ENCODE peak calls at places on chromosomes 5 and 9, in five cellular contexts. H is MM.1S; A is CD8-positive, alpha-beta T cell; S is left ventricle myocardium inferior; B is AG04450. E is an unnamed sample.

GRCh38 chr5:99141534-99142135 is 212.8 kb upstream of the CHD1 start:
- DNase-seq in H (no peak), B (no peak), S (no peak), A (no peak), E (no peak)

GRCh38 chr5:157729858-157730257 is 1.4 kb upstream of the THG1L start:
- DNase-seq in H (peak), S (no peak), A (no peak), B (no peak), E (no peak)

GRCh38 chr9:112361602-112362001 is 18.3 kb upstream of the HSDL2 start:
- DNase-seq in B (no peak), H (peak), A (no peak), S (no peak), E (no peak)

GRCh38 chr9:124840300-124840833 is 12.9 kb upstream of the WDR38 start:
- DNase-seq in S (no peak), A (no peak), B (no peak), H (no peak), E (no peak)

GRCh38 chr5:143405063-143405746 is 1.7 kb upstream of the NR3C1 start:
- DNase-seq in S (peak), B (peak), A (peak), H (peak), E (peak)

GRCh38 chr9:36320457-36320856 is 62.2 kb upstream of the GNE start:
- DNase-seq in A (no peak), S (no peak), H (no peak), B (no peak), E (no peak)

GRCh38 chr5:154712518-154713437 is 42.4 kb upstream of the LARP1 start:
- DNase-seq in H (no peak), B (no peak), A (no peak), S (no peak), E (no peak)

GRCh38 chr5:89994266-89994665 is 415.3 kb downstream of the CETN3 start:
- DNase-seq in H (no peak), A (no peak), S (no peak), B (no peak), E (no peak)

GRCh38 chr5:60586307-60586901 is 113.6 kb downstream of the DEPDC1B start:
- DNase-seq in S (no peak), H (peak), A (no peak), B (no peak), E (no peak)

GRCh38 chr9:8845376-8845775 is 1045.8 kb upstream of the DMAC1 start:
- DNase-seq in A (no peak), B (no peak), H (no peak), S (peak), E (no peak)

GRCh38 chr5:148976569-148977321 is 86.1 kb downstream of the SH3TC2 start:
- DNase-seq in S (no peak), B (no peak), H (no peak), A (no peak), E (no peak)

GRCh38 chr5:88686077-88686541 is 196.9 kb downstream of the MEF2C start:
- DNase-seq in A (no peak), B (no peak), H (no peak), S (no peak), E (no peak)

GRCh38 chr5:179273441-179274145 is 71.7 kb downstream of the ADAMTS2 start:
- DNase-seq in H (no peak), A (no peak), S (no peak), B (no peak), E (no peak)

GRCh38 chr5:156475831-156476551 is 149.0 kb downstream of the SGCD start:
- DNase-seq in A (no peak), B (peak), S (peak), H (no peak), E (no peak)

GRCh38 chr5:181242031-181242451 is 1.7 kb downstream of the RACK1 start:
- DNase-seq in A (no peak), S (no peak), B (no peak), H (no peak), E (no peak)

GRCh38 chr9:95763006-95763405 is 112.5 kb upstream of the ERCC6L2 start:
- DNase-seq in H (no peak), A (no peak), B (no peak), S (no peak), E (no peak)

DNA sequence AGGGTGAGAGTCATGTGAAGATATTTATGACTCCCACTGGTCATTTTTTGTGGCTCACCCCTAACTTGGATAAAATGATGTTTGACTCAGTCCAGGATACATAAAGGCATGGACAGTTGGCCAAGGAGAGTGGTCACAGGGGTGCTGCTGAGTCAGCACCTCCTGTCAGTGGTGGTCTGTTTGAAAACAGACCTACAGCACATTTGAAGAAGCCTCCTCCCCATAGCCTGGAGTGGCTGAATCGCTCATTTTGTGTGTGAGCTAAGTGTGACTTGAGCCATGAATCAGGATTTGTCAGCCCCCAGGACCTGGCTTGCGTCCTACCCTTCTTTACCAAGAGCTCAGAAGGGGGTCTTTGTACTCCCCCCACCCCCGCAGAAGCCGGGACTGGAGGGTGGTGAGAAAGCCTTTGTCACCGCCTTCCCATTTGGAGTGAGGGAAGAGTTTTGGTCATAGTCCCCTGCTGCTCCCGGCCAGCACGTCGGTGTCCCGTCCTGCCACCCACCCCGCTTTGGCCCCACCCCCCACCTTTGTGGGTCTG is 35.6 kb downstream of the TRIO start:
- DNase-seq in A (no peak), B (no peak), H (no peak), S (no peak), E (no peak)
- H3K27ac ChIP-seq in A (no peak), B (peak), H (no peak), S (no peak), E (peak)

GRCh38 chr9:136784997-136785361 is 6.2 kb upstream of the TMEM141 start:
- DNase-seq in A (no peak), S (no peak), H (peak), B (no peak), E (no peak)

GRCh38 chr9:136785956-136786355 is 5.2 kb upstream of the TMEM141 start:
- DNase-seq in H (no peak), S (no peak), A (no peak), B (no peak), E (no peak)

GRCh38 chr9:136782452-136782851 is 8.7 kb upstream of the TMEM141 start:
- DNase-seq in S (no peak), H (no peak), A (no peak), B (no peak), E (no peak)

GRCh38 chr9:136786451-136786850 is 4.7 kb upstream of the TMEM141 start:
- DNase-seq in S (no peak), H (no peak), A (no peak), B (no peak), E (no peak)

GRCh38 chr9:136784249-136784996 is 6.7 kb upstream of the TMEM141 start:
- DNase-seq in S (no peak), A (no peak), B (no peak), H (peak), E (no peak)
- TF ChIP-seq CTCF in S (peak), A (peak), B (peak), H (peak), E (peak)

GRCh38 chr5:168268949-168269943 is 22.2 kb upstream of the WWC1 start:
- DNase-seq in H (peak), A (no peak), S (peak), B (peak), E (peak)
- H3K4me3 ChIP-seq in H (peak), A (no peak), S (peak), B (peak), E (peak)

GRCh38 chr5:107594253-107595045 is 76.3 kb downstream of the EFNA5 start:
- DNase-seq in S (no peak), B (no peak), A (no peak), H (no peak), E (no peak)

GRCh38 chr5:107592515-107592914 is 78.2 kb downstream of the EFNA5 start:
- DNase-seq in S (no peak), A (no peak), B (no peak), H (no peak), E (no peak)

GRCh38 chr5:107589520-107590193 is 81.1 kb downstream of the EFNA5 start:
- DNase-seq in B (no peak), A (no peak), H (no peak), S (no peak), E (no peak)

GRCh38 chr5:107597803-107598202 is 72.9 kb downstream of the EFNA5 start:
- DNase-seq in A (no peak), H (no peak), S (no peak), B (no peak), E (no peak)

DNA sequence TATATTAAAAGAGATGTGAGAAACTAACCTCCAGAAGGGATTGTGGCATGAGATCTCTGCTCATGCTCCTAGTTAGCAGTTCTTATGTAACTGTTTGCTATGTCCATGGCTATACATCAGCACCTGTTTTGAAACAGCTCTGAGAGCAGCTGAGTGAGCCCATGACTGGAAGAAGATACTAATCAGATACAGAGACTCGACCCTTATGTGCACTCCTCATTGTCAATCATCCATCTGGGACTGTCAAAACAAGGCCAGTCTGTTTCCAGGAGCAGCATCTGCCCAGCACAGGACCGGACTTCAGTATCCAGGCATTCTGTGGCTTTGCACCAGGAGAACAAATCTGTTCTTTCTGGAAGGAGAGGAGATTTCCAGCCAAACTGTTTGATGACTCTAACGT is 77.7 kb downstream of the EFNA5 start:
- DNase-seq in H (no peak), A (no peak), S (no peak), B (no peak), E (no peak)
- H3K27ac ChIP-seq in H (no peak), A (no peak), S (peak), B (no peak), E (no peak)

DNA sequence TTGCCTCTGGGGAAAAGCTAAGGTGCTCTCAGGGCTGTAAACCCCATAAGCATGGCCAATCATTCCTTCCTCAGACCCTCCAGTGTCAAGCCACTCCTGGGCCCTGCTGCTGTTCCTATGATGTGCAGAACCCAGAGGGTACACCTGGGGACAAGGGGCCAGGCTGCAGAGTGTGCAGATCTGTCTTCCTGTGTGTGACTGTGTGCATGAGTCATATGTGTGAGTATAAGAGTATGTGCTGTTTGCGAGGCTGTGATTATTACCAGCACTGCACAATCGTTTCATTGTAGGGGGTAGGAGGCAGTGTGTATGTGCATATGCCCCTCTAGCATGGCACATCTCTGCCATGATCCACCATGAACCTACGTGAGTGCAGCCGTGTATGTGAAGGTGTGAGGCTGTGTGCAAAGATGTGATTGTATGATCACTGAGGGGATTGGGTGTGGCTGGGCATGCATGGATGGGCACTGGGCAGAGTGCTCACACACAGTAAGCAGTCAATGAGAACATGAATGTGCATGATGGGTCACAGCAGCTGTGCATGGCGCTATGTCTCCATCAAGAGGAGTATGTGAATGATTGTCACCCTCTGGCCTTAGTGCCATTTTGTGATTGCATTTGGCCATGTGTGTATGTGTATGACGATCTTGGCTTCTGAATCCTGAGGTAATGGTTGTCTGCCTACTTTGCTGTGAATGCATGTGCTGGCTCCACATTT is 2.4 kb upstream of the OR1K1 start:
- DNase-seq in S (no peak), B (no peak), A (no peak), H (no peak), E (no peak)
- TF ChIP-seq CTCF in S (no peak), B (no peak), A (no peak), H (no peak), E (no peak)

GRCh38 chr5:78768781-78769380 is 120.3 kb upstream of the LHFPL2 start:
- DNase-seq in B (no peak), H (no peak), S (no peak), A (no peak), E (no peak)
- H3K4me3 ChIP-seq in B (no peak), H (no peak), S (no peak), A (no peak), E (no peak)

DNA sequence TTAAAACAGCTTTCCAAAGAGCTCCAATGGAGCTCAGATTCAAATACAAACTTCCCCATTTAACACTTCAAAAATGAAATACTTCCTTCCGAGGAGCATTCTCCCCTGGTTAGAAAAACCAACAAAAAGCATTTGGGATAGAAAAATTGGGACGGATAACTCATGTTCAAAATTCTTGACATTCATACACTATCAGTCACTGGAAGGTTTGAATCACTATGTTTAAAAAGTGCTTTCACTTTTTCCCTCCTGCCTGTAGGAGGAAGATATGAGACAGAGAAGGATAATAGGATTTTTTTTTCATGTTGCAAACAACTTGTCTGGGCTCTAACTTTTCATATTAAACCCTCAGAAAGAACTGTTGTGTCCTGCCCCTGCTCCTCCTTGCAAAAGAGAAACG is 412.0 kb downstream of the ACTL7B start:
- DNase-seq in H (no peak), B (peak), S (no peak), A (no peak), E (no peak)
- H3K27ac ChIP-seq in H (no peak), B (no peak), S (no peak), A (no peak), E (peak)

GRCh38 chr9:72808446-72808768 is 144.4 kb downstream of the ALDH1A1 start:
- DNase-seq in B (no peak), H (no peak), A (no peak), S (no peak), E (no peak)
- TF ChIP-seq CTCF in B (no peak), H (no peak), A (no peak), S (no peak), E (no peak)